ENCODE peak calls at places on chromosomes 16 and 17, in seven cellular contexts. T, S, D, Q, F, G and W are unnamed samples.

GRCh38 chr16:26161461-26162180 is 469.9 kb downstream of the HS3ST4 start:
- DNase-seq in T (no peak), S (no peak), D (no peak), Q (no peak), F (no peak), G (no peak), W (no peak)

GRCh38 chr16:59330030-59330670 is 596.0 kb upstream of the GOT2 start:
- DNase-seq in T (no peak), S (no peak), D (no peak), Q (no peak), F (no peak), G (no peak), W (no peak)

GRCh38 chr17:20216154-20216815 is 207.1 kb downstream of the SPECC1 start:
- DNase-seq in T (no peak), S (no peak), D (no peak), Q (no peak), F (no peak), G (no peak), W (no peak)

GRCh38 chr17:78759969-78760352 is 22.1 kb downstream of the CYTH1 start:
- DNase-seq in T (no peak), S (no peak), D (no peak), Q (no peak), F (no peak), G (no peak), W (no peak)

GRCh38 chr17:58386708-58387107 is 30.6 kb downstream of the RNF43 start:
- DNase-seq in T (no peak), S (no peak), D (no peak), Q (no peak), F (no peak), G (no peak), W (no peak)

GRCh38 chr17:28645576-28645939 is 600 bp upstream of the BLTP2 start:
- DNase-seq in T (peak; percentile 63), S (no peak), D (no peak), Q (peak; percentile 22), F (no peak), G (no peak), W (no peak)

GRCh38 chr17:59803377-59803757 is 89.4 kb downstream of the TUBD1 start:
- DNase-seq in T (no peak), S (no peak), D (no peak), Q (no peak), F (no peak), G (no peak), W (no peak)

GRCh38 chr16:8972843-8973586 is 9.3 kb upstream of the USP7 start:
- DNase-seq in T (no peak), S (no peak), D (no peak), Q (no peak), F (no peak), G (no peak), W (no peak)

GRCh38 chr16:3096362-3096761 is 2.7 kb downstream of the ZSCAN10 start:
- DNase-seq in T (no peak), S (no peak), D (no peak), Q (no peak), F (no peak), G (no peak), W (no peak)

GRCh38 chr17:1644493-1645206 is 882 bp downstream of the SCARF1 start:
- DNase-seq in T (no peak), S (peak; percentile 61), D (no peak), Q (no peak), F (no peak), G (no peak), W (no peak)

GRCh38 chr17:76953066-76953465 is 84.9 kb downstream of the MGAT5B start:
- DNase-seq in T (no peak), S (no peak), D (no peak), Q (no peak), F (no peak), G (no peak), W (no peak)

GRCh38 chr17:41785876-41786226 is 660 bp downstream of the JUP start:
- DNase-seq in T (no peak), S (no peak), D (no peak), Q (peak; percentile 88), F (peak; percentile 84), G (peak; percentile 86), W (peak; percentile 79)

GRCh38 chr17:41785091-41785875 is 1.2 kb downstream of the JUP start:
- DNase-seq in T (no peak), S (no peak), D (peak; percentile 31), Q (peak; percentile 44), F (no peak), G (no peak), W (peak; percentile 96)

GRCh38 chr17:41787021-41787418 is 509 bp upstream of the JUP start:
- DNase-seq in T (no peak), S (no peak), D (no peak), Q (no peak), F (no peak), G (no peak), W (no peak)

GRCh38 chr17:41784207-41784744 is 2.2 kb downstream of the JUP start:
- DNase-seq in T (no peak), S (no peak), D (peak; percentile 50), Q (peak; percentile 52), F (peak; percentile 66), G (peak; percentile 53), W (peak; percentile 75)

GRCh38 chr17:41786227-41787020 is at the start of gene JUP:
- DNase-seq in T (peak; percentile 99), S (peak; percentile 80), D (peak; percentile 99), Q (peak; percentile 100), F (peak; percentile 100), G (peak; percentile 100), W (peak; percentile 100)
- TF ChIP-seq POLR2AphosphoS5 in T (peak; percentile 93), S (peak; percentile 30), D (peak; percentile 70), Q (peak; percentile 94), F (peak; percentile 6), G (no peak), W (peak; percentile 83)

GRCh38 chr17:81909966-81910839 is 996 bp downstream of the PCYT2 start:
- DNase-seq in T (peak; percentile 68), S (no peak), D (peak; percentile 66), Q (peak; percentile 53), F (peak; percentile 62), G (no peak), W (peak; percentile 40)

GRCh38 chr17:81907219-81908145 is 3.7 kb downstream of the PCYT2 start:
- DNase-seq in T (no peak), S (no peak), D (no peak), Q (no peak), F (no peak), G (no peak), W (no peak)

GRCh38 chr17:81910840-81911276 is 341 bp downstream of the PCYT2 start:
- DNase-seq in T (peak; percentile 66), S (no peak), D (no peak), Q (peak; percentile 36), F (peak; percentile 30), G (no peak), W (no peak)

GRCh38 chr17:81908793-81909192 is 2.4 kb downstream of the PCYT2 start:
- DNase-seq in T (no peak), S (no peak), D (no peak), Q (no peak), F (no peak), G (no peak), W (no peak)

DNA sequence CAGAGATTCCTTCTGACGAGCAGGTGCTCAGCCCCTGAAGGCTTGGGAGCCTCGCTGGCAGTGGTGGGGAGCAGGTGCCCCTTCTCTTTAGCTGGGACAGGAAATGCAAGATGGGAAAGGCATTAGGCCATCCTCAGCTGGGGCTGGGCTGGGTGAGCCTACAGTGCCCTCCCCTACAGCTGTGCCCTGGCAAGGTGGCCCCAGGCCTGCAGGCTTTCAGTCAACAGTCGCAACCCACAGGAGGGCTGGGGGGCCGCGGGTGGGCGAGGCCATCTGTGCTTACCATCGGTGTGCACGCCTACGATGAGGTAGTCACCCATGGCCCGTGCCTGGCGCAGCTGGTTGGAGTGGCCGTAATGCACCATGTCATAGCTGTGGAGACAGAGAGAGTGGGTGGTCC is 2.0 kb downstream of the PCYT2 start:
- DNase-seq in T (no peak), S (no peak), D (no peak), Q (no peak), F (no peak), G (no peak), W (no peak)
- H3K27ac ChIP-seq in T (no peak overlapping the region), S (no peak overlapping the region), D (no peak overlapping the region), Q (no peak overlapping the region), F (no peak overlapping the region), G (no peak overlapping the region), W (no peak overlapping the region)

GRCh38 chr17:50015146-50015545 is 20.1 kb upstream of the DLX3 start:
- DNase-seq in T (no peak), S (no peak), D (no peak), Q (no peak), F (no peak), G (no peak), W (no peak)

GRCh38 chr17:50014471-50015088 is 19.6 kb upstream of the DLX3 start:
- DNase-seq in T (no peak), S (no peak), D (no peak), Q (no peak), F (peak; percentile 8), G (no peak), W (no peak)

GRCh38 chr17:50018909-50019308 is 23.9 kb upstream of the DLX3 start:
- DNase-seq in T (no peak), S (no peak), D (no peak), Q (no peak), F (no peak), G (no peak), W (no peak)

GRCh38 chr17:50009282-50009681 is 14.3 kb upstream of the DLX3 start:
- DNase-seq in T (no peak), S (no peak), D (no peak), Q (no peak), F (no peak), G (no peak), W (no peak)

DNA sequence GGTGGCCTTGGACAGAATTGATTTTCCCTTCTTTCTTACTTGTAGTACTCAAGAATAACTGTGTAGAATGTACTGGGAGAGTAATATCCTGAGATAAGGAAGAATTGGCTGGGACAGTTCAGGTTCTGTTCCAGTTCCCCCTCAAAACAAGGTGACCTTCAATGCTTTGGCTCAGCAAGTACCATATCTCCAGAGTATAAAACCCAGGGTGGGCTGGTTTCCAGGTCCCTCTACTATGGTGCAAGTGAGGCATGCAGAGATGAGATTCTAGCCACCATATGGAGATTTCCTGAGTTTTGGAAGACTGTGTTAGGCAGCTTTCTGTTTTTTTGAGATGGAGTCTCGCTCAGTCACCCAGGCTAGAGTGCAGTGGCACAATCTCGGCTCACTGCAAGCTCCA is 18.1 kb upstream of the DLX3 start:
- DNase-seq in T (no peak), S (no peak), D (no peak), Q (no peak), F (peak; percentile 0), G (no peak), W (no peak)
- H3K4me1 ChIP-seq in T (no peaks in the 10 kb centered on the region), S (no peaks in the 10 kb centered on the region), D (no peaks in the 10 kb centered on the region), Q (no peaks in the 10 kb centered on the region), F (no peaks in the 10 kb centered on the region), G (no peaks in the 10 kb centered on the region), W (no peaks in the 10 kb centered on the region)

GRCh38 chr17:68600123-68600880 is 865 bp downstream of the FAM20A start:
- DNase-seq in T (no peak), S (no peak), D (peak; percentile 78), Q (peak; percentile 10), F (peak; percentile 72), G (no peak), W (peak; percentile 84)

GRCh38 chr17:68601565-68602266 is 549 bp upstream of the FAM20A start:
- DNase-seq in T (no peak), S (no peak), D (no peak), Q (no peak), F (no peak), G (no peak), W (no peak)

GRCh38 chr17:68602267-68602644 is 1.1 kb upstream of the FAM20A start:
- DNase-seq in T (no peak), S (no peak), D (no peak), Q (no peak), F (no peak), G (no peak), W (no peak)

GRCh38 chr17:68599873-68600122 is 1.4 kb downstream of the FAM20A start:
- DNase-seq in T (no peak), S (no peak), D (no peak), Q (no peak), F (no peak), G (no peak), W (no peak)

GRCh38 chr17:68600881-68601564 is at the start of gene FAM20A:
- DNase-seq in T (no peak), S (no peak), D (peak; percentile 68), Q (peak; percentile 13), F (peak; percentile 87), G (no peak), W (peak; percentile 53)
- TF ChIP-seq POLR2AphosphoS5 in T (no peak), S (no peak), D (no peak), Q (no peak), F (no peak), G (no peak), W (no peak)